ENCODE peak calls at places on chromosomes 11 and 22, in nine cellular contexts. One of them, this sample, is unnamed. For H3K27me3, the result is how much of the 10 kb centered on the place peaks cover.

GRCh38 chr11:111612211-111612610 is 10.0 kb downstream of the SIK2 start:
- DNase-seq in CD8-positive, alpha-beta T cell: no peak
- DNase-seq in neuronal stem cell: no peak
- DNase-seq in HepG2: no peak
- DNase-seq in osteoblast: no peak
- DNase-seq in AG04450: peak
- DNase-seq in stomach: no peak
- DNase-seq in BJ: no peak
- DNase-seq in upper lobe of right lung: no peak
- DNase-seq in this sample: no peak

GRCh38 chr11:69640995-69641581 is at the start of gene CCND1:
- DNase-seq in CD8-positive, alpha-beta T cell: no peak
- DNase-seq in neuronal stem cell: peak
- DNase-seq in HepG2: peak
- DNase-seq in osteoblast: peak
- DNase-seq in AG04450: peak
- DNase-seq in stomach: peak
- DNase-seq in BJ: peak
- DNase-seq in upper lobe of right lung: peak
- DNase-seq in this sample: no peak

GRCh38 chr11:14125529-14125928 is 163.0 kb downstream of the SPON1 start:
- DNase-seq in CD8-positive, alpha-beta T cell: no peak
- DNase-seq in neuronal stem cell: no peak
- DNase-seq in HepG2: no peak
- DNase-seq in osteoblast: no peak
- DNase-seq in AG04450: no peak
- DNase-seq in stomach: no peak
- DNase-seq in BJ: no peak
- DNase-seq in upper lobe of right lung: no peak
- DNase-seq in this sample: no peak

GRCh38 chr11:103798029-103798428 is 238.4 kb upstream of the DDI1 start:
- DNase-seq in CD8-positive, alpha-beta T cell: no peak
- DNase-seq in neuronal stem cell: no peak
- DNase-seq in HepG2: no peak
- DNase-seq in osteoblast: peak
- DNase-seq in AG04450: peak
- DNase-seq in stomach: no peak
- DNase-seq in BJ: peak
- DNase-seq in upper lobe of right lung: no peak
- DNase-seq in this sample: no peak

GRCh38 chr11:80462211-80462610 is 1021.4 kb upstream of the TENM4 start:
- DNase-seq in CD8-positive, alpha-beta T cell: no peak
- DNase-seq in neuronal stem cell: no peak
- DNase-seq in HepG2: no peak
- DNase-seq in osteoblast: no peak
- DNase-seq in AG04450: no peak
- DNase-seq in stomach: no peak
- DNase-seq in BJ: no peak
- DNase-seq in upper lobe of right lung: no peak
- DNase-seq in this sample: no peak

GRCh38 chr11:120090411-120090810 is 47.5 kb downstream of the TRIM29 start:
- DNase-seq in CD8-positive, alpha-beta T cell: no peak
- DNase-seq in neuronal stem cell: no peak
- DNase-seq in HepG2: no peak
- DNase-seq in osteoblast: no peak
- DNase-seq in AG04450: no peak
- DNase-seq in stomach: no peak
- DNase-seq in BJ: no peak
- DNase-seq in upper lobe of right lung: peak
- DNase-seq in this sample: no peak

GRCh38 chr11:58786693-58787092 is 55.0 kb upstream of the GLYAT start:
- DNase-seq in CD8-positive, alpha-beta T cell: no peak
- DNase-seq in neuronal stem cell: no peak
- DNase-seq in HepG2: no peak
- DNase-seq in osteoblast: no peak
- DNase-seq in AG04450: no peak
- DNase-seq in stomach: no peak
- DNase-seq in BJ: no peak
- DNase-seq in upper lobe of right lung: no peak
- DNase-seq in this sample: no peak

GRCh38 chr22:17412232-17412631 is 43.0 kb downstream of the CECR2 start:
- DNase-seq in CD8-positive, alpha-beta T cell: no peak
- DNase-seq in neuronal stem cell: no peak
- DNase-seq in HepG2: no peak
- DNase-seq in osteoblast: no peak
- DNase-seq in AG04450: no peak
- DNase-seq in stomach: no peak
- DNase-seq in BJ: no peak
- DNase-seq in upper lobe of right lung: peak
- DNase-seq in this sample: no peak

DNA sequence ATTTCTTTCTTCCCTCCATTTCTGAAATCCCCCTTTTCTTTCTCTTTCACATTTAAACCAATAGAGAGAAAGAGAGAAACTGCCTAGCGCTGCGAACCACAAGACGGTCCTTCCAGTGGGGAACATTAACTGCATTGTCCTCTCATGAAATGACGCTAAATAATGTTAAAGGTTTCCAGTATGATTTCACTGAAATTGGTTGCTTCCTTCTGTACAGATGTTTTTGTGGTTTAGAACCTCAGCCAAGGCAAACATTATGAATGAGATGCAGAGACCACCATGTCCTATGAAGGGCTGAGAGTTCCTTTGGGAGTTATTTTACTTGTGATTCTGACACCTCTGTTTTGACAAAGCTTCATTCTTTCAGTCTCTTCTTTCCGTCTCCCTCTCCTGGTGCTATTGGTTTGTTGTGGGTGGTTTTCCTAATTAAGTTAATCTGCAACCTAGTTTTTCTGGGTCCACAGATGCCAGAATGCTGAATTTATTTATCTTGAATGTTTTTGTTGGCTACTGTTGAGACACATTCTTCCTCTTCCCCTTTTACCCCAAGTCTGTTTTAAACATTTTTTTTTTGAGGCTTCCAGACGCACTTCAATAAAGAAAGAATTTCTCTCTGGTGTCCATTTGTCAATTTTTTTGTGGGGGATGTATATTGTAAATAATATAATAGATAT is 52.0 kb downstream of the ZBTB16 start:
- DNase-seq in CD8-positive, alpha-beta T cell: no peak
- DNase-seq in neuronal stem cell: no peak
- DNase-seq in HepG2: no peak
- DNase-seq in osteoblast: no peak
- DNase-seq in AG04450: no peak
- DNase-seq in stomach: no peak
- DNase-seq in BJ: no peak
- DNase-seq in upper lobe of right lung: no peak
- DNase-seq in this sample: no peak
- H3K27me3 ChIP-seq in CD8-positive, alpha-beta T cell: under half
- H3K27me3 ChIP-seq in neuronal stem cell: under half
- H3K27me3 ChIP-seq in HepG2: under half
- H3K27me3 ChIP-seq in osteoblast: half or more
- H3K27me3 ChIP-seq in AG04450: under half
- H3K27me3 ChIP-seq in stomach: under half
- H3K27me3 ChIP-seq in BJ: under half
- H3K27me3 ChIP-seq in upper lobe of right lung: under half
- H3K27me3 ChIP-seq in this sample: under half

GRCh38 chr11:121578216-121579063 is 125.7 kb upstream of the SORL1-AS1 start:
- DNase-seq in CD8-positive, alpha-beta T cell: no peak
- DNase-seq in neuronal stem cell: no peak
- DNase-seq in HepG2: no peak
- DNase-seq in osteoblast: no peak
- DNase-seq in AG04450: no peak
- DNase-seq in stomach: no peak
- DNase-seq in BJ: no peak
- DNase-seq in upper lobe of right lung: no peak
- DNase-seq in this sample: no peak

GRCh38 chr11:121583825-121584224 is 131.1 kb upstream of the SORL1-AS1 start:
- DNase-seq in CD8-positive, alpha-beta T cell: no peak
- DNase-seq in neuronal stem cell: no peak
- DNase-seq in HepG2: no peak
- DNase-seq in osteoblast: no peak
- DNase-seq in AG04450: no peak
- DNase-seq in stomach: no peak
- DNase-seq in BJ: no peak
- DNase-seq in upper lobe of right lung: no peak
- DNase-seq in this sample: no peak

GRCh38 chr11:121581607-121582006 is 128.8 kb upstream of the SORL1-AS1 start:
- DNase-seq in CD8-positive, alpha-beta T cell: no peak
- DNase-seq in neuronal stem cell: no peak
- DNase-seq in HepG2: no peak
- DNase-seq in osteoblast: no peak
- DNase-seq in AG04450: no peak
- DNase-seq in stomach: no peak
- DNase-seq in BJ: no peak
- DNase-seq in upper lobe of right lung: no peak
- DNase-seq in this sample: no peak

GRCh38 chr11:121580154-121580553 is 127.4 kb upstream of the SORL1-AS1 start:
- DNase-seq in CD8-positive, alpha-beta T cell: no peak
- DNase-seq in neuronal stem cell: no peak
- DNase-seq in HepG2: no peak
- DNase-seq in osteoblast: no peak
- DNase-seq in AG04450: no peak
- DNase-seq in stomach: no peak
- DNase-seq in BJ: no peak
- DNase-seq in upper lobe of right lung: no peak
- DNase-seq in this sample: no peak

DNA sequence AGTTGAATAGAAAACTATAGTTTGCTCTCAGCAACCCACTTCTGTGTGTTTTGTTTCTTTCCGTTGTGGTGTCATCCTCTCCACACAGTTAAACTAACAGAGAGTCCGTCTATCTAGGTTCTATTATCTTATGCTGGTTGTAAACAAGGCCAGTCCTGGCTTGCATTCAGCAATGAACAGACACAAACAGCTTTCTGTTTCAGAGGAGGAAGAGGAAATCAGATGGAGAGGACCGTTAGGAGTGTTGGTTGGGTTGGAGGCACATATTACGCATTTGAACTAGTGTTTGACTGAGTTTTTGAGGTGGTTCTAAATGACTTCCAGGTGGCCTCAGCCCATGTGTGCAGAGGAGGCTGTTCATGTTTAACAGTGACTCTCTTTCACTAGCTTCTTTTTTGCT is 129.5 kb upstream of the SORL1-AS1 start:
- DNase-seq in CD8-positive, alpha-beta T cell: no peak
- DNase-seq in neuronal stem cell: no peak
- DNase-seq in HepG2: peak
- DNase-seq in osteoblast: no peak
- DNase-seq in AG04450: no peak
- DNase-seq in stomach: no peak
- DNase-seq in BJ: no peak
- DNase-seq in upper lobe of right lung: no peak
- DNase-seq in this sample: no peak
- H3K4me3 ChIP-seq in CD8-positive, alpha-beta T cell: no peak
- H3K4me3 ChIP-seq in neuronal stem cell: no peak
- H3K4me3 ChIP-seq in HepG2: no peak
- H3K4me3 ChIP-seq in osteoblast: no peak
- H3K4me3 ChIP-seq in AG04450: no peak
- H3K4me3 ChIP-seq in stomach: no peak
- H3K4me3 ChIP-seq in BJ: no peak
- H3K4me3 ChIP-seq in upper lobe of right lung: no peak
- H3K4me3 ChIP-seq in this sample: no peak

DNA sequence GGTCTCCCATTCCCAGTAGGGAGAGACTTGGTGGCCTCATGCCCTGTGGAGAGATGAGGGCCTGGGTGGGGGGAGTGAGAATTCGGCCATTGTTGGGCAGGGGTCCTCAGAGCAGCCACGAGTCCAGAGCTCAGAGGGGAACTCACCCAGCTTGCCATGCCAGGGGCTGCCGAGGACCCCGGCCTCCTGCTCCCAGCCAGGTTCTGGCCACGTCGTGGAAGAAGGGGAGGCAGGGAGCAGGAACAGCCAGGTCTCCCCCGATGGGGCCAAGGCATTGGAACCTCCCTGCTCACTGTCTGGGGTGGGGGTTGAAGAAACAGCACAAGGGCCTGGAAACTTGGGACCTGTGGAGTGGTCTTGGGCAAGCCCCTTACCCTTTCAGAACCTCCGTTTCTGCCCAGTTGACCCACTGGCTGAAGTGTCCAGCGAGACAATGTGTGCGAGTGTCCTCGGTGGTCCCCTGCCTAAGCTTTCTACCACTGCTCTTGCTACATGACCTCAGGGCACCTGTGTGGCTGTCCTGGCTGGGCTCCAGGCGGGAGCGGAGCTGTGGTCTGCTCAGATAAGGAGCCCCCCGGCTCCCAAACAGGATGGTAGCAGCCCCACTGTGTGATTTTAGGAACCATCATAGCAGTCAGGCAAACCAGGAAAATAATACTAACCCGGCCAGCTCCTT is 74.7 kb upstream of the WNT11 start:
- DNase-seq in CD8-positive, alpha-beta T cell: no peak
- DNase-seq in neuronal stem cell: no peak
- DNase-seq in HepG2: no peak
- DNase-seq in osteoblast: peak
- DNase-seq in AG04450: no peak
- DNase-seq in stomach: no peak
- DNase-seq in BJ: no peak
- DNase-seq in upper lobe of right lung: no peak
- DNase-seq in this sample: no peak
- H3K27me3 ChIP-seq in CD8-positive, alpha-beta T cell: under half
- H3K27me3 ChIP-seq in neuronal stem cell: under half
- H3K27me3 ChIP-seq in HepG2: under half
- H3K27me3 ChIP-seq in osteoblast: under half
- H3K27me3 ChIP-seq in AG04450: under half
- H3K27me3 ChIP-seq in stomach: under half
- H3K27me3 ChIP-seq in BJ: under half
- H3K27me3 ChIP-seq in upper lobe of right lung: under half
- H3K27me3 ChIP-seq in this sample: under half

GRCh38 chr22:19875061-19875530 is 20.4 kb upstream of the GNB1L start:
- DNase-seq in CD8-positive, alpha-beta T cell: no peak
- DNase-seq in neuronal stem cell: no peak
- DNase-seq in HepG2: no peak
- DNase-seq in osteoblast: peak
- DNase-seq in AG04450: no peak
- DNase-seq in stomach: no peak
- DNase-seq in BJ: no peak
- DNase-seq in upper lobe of right lung: peak
- DNase-seq in this sample: peak

GRCh38 chr22:19876314-19876940 is 21.8 kb upstream of the GNB1L start:
- DNase-seq in CD8-positive, alpha-beta T cell: peak
- DNase-seq in neuronal stem cell: no peak
- DNase-seq in HepG2: no peak
- DNase-seq in osteoblast: peak
- DNase-seq in AG04450: no peak
- DNase-seq in stomach: no peak
- DNase-seq in BJ: no peak
- DNase-seq in upper lobe of right lung: peak
- DNase-seq in this sample: peak

GRCh38 chr22:19874307-19875060 is 19.8 kb upstream of the GNB1L start:
- DNase-seq in CD8-positive, alpha-beta T cell: peak
- DNase-seq in neuronal stem cell: peak
- DNase-seq in HepG2: no peak
- DNase-seq in osteoblast: peak
- DNase-seq in AG04450: no peak
- DNase-seq in stomach: peak
- DNase-seq in BJ: no peak
- DNase-seq in upper lobe of right lung: peak
- DNase-seq in this sample: peak

GRCh38 chr22:19876941-19877625 is 22.4 kb upstream of the GNB1L start:
- DNase-seq in CD8-positive, alpha-beta T cell: no peak
- DNase-seq in neuronal stem cell: no peak
- DNase-seq in HepG2: no peak
- DNase-seq in osteoblast: peak
- DNase-seq in AG04450: no peak
- DNase-seq in stomach: no peak
- DNase-seq in BJ: no peak
- DNase-seq in upper lobe of right lung: peak
- DNase-seq in this sample: no peak

GRCh38 chr22:19875531-19876313 is 21.0 kb upstream of the GNB1L start:
- DNase-seq in CD8-positive, alpha-beta T cell: peak
- DNase-seq in neuronal stem cell: no peak
- DNase-seq in HepG2: no peak
- DNase-seq in osteoblast: peak
- DNase-seq in AG04450: no peak
- DNase-seq in stomach: no peak
- DNase-seq in BJ: no peak
- DNase-seq in upper lobe of right lung: peak
- DNase-seq in this sample: peak
- H3K4me3 ChIP-seq in CD8-positive, alpha-beta T cell: no peak
- H3K4me3 ChIP-seq in neuronal stem cell: no peak
- H3K4me3 ChIP-seq in HepG2: no peak
- H3K4me3 ChIP-seq in osteoblast: no peak
- H3K4me3 ChIP-seq in AG04450: no peak
- H3K4me3 ChIP-seq in stomach: no peak
- H3K4me3 ChIP-seq in BJ: no peak
- H3K4me3 ChIP-seq in upper lobe of right lung: no peak
- H3K4me3 ChIP-seq in this sample: no peak